ENCODE peak calls at places on chromosome 6, in eight cellular contexts. K is choroid plexus epithelial cell, V is psoas muscle, C is HFFc6, Y is endothelial cell, L is BE2C, A is lower lobe of right lung, P is keratinocyte. Q is an unnamed sample.

GRCh38 chr6:26157150-26157837 is 70.1 kb downstream of the HFE start:
- DNase-seq in K (no peak), V (peak), C (no peak), Y (peak), L (peak), A (peak), P (no peak), Q (peak)

GRCh38 chr6:134707342-134707982 is 242.4 kb downstream of the ALDH8A1 start:
- DNase-seq in K (peak), V (no peak), C (peak), Y (no peak), L (no peak), A (no peak), P (no peak), Q (no peak)

GRCh38 chr6:163159689-163160088 is 254.8 kb upstream of the QKI start:
- DNase-seq in K (no peak), V (no peak), C (no peak), Y (no peak), L (no peak), A (no peak), P (no peak), Q (no peak)

GRCh38 chr6:85261250-85261649 is 188.6 kb upstream of the NT5E start:
- DNase-seq in K (no peak), V (no peak), C (no peak), Y (no peak), L (no peak), A (no peak), P (no peak), Q (no peak)

GRCh38 chr6:44264154-44265002 is 973 bp downstream of the NFKBIE start:
- DNase-seq in K (no peak), V (peak), C (no peak), Y (peak), L (no peak), A (peak), P (no peak), Q (no peak)

GRCh38 chr6:109687271-109687721 is 3.7 kb downstream of the AK9 start:
- DNase-seq in K (peak), V (no peak), C (peak), Y (no peak), L (no peak), A (peak), P (peak), Q (no peak)

GRCh38 chr6:111731404-111732195 is 125.9 kb upstream of the TRAF3IP2 start:
- DNase-seq in K (peak), V (no peak), C (no peak), Y (no peak), L (no peak), A (no peak), P (no peak), Q (no peak)

GRCh38 chr6:56168601-56169000 is 78.8 kb downstream of the COL21A1 start:
- DNase-seq in K (no peak), V (no peak), C (peak), Y (no peak), L (no peak), A (no peak), P (no peak), Q (no peak)

GRCh38 chr6:34284563-34285545 is 36.0 kb upstream of the SMIM29 start:
- DNase-seq in K (peak), V (peak), C (peak), Y (no peak), L (no peak), A (peak), P (no peak), Q (no peak)

GRCh38 chr6:157246048-157246630 is 77.2 kb downstream of the TMEM242 start:
- DNase-seq in K (peak), V (peak), C (no peak), Y (no peak), L (no peak), A (no peak), P (no peak), Q (no peak)

GRCh38 chr6:90294614-90294988 is 2.0 kb downstream of the BACH2 start:
- DNase-seq in K (no peak), V (no peak), C (no peak), Y (no peak), L (no peak), A (no peak), P (no peak), Q (peak)

GRCh38 chr6:118524686-118525085 is 23.4 kb upstream of the PLN start:
- DNase-seq in K (no peak), V (no peak), C (no peak), Y (no peak), L (no peak), A (no peak), P (no peak), Q (no peak)

GRCh38 chr6:96907498-96907897 is 9.8 kb upstream of the NDUFAF4 start:
- DNase-seq in K (peak), V (no peak), C (peak), Y (no peak), L (no peak), A (no peak), P (no peak), Q (no peak)

GRCh38 chr6:104629826-104630225 is 229.9 kb downstream of the HACE1 start:
- DNase-seq in K (no peak), V (no peak), C (no peak), Y (no peak), L (no peak), A (no peak), P (no peak), Q (no peak)

GRCh38 chr6:157724960-157725741 is 97.9 kb upstream of the SNX9 start:
- DNase-seq in K (no peak), V (no peak), C (no peak), Y (no peak), L (no peak), A (no peak), P (no peak), Q (no peak)

GRCh38 chr6:76418657-76419217 is 346.3 kb upstream of the IMPG1 start:
- DNase-seq in K (peak), V (no peak), C (no peak), Y (no peak), L (no peak), A (no peak), P (no peak), Q (no peak)

GRCh38 chr6:13431861-13432465 is 55.4 kb downstream of the GFOD1 start:
- DNase-seq in K (peak), V (no peak), C (peak), Y (no peak), L (no peak), A (no peak), P (no peak), Q (no peak)

GRCh38 chr6:136439514-136440186 is 110.6 kb downstream of the MAP7 start:
- DNase-seq in K (no peak), V (no peak), C (no peak), Y (no peak), L (no peak), A (no peak), P (peak), Q (no peak)

GRCh38 chr6:56951049-56951816 is 3.7 kb upstream of the BEND6 start:
- DNase-seq in K (no peak), V (no peak), C (no peak), Y (no peak), L (no peak), A (no peak), P (no peak), Q (no peak)

GRCh38 chr6:163405412-163406309 is 8.9 kb upstream of the QKI start:
- DNase-seq in K (peak), V (peak), C (no peak), Y (no peak), L (peak), A (peak), P (no peak), Q (no peak)

GRCh38 chr6:81105998-81106397 is 646.5 kb downstream of the TENT5A start:
- DNase-seq in K (peak), V (no peak), C (no peak), Y (no peak), L (no peak), A (no peak), P (no peak), Q (no peak)

GRCh38 chr6:55957961-55958422 is 82.6 kb upstream of the BMP5 start:
- DNase-seq in K (no peak), V (no peak), C (peak), Y (no peak), L (no peak), A (no peak), P (no peak), Q (no peak)

DNA sequence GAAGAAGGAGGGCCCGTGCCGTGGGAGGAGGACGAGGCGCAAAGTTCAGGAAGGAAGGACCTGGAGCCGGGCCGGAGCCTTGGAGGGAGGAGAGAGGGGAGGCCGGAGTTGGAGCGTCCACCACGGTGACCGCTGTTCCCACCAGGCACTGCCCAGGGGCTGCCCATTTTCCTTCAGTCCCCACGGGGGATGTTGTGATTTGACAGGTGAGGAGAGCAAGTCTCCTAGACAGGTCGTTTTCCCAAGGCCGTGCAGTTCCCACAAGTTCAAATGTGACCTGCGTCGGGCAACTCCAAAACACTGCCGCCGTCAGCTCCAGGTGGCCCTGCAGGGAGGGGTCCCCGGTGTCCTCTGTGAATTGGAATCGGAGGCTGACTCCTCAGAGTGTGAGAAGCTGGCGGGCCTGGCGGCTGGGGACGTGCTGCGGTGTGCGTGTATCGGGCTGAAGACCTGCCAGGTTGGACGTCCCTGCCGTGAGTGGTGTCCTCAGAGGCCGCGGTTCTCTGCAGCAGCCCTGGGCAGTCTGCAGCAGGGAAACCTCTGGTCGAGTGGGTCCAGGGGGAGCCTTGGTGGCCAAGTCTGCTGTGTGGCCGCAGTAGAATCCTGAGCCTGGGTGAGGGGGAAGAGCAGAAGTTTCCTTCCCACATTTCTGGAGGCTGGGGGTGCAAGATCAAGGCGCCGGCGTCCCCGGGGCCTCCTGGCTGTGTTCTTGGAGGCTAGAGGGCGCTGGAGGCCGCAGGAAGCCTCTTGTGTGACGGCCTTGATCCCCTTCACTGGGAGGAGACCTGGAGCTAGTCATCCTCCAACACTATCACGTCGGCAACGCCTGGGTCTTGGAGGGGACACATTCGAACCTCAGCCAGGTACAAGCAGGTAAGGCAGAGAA is 115.0 kb upstream of the FRMD1 start:
- DNase-seq in K (no peak), V (no peak), C (no peak), Y (no peak), L (peak), A (no peak), P (no peak), Q (no peak)
- TF ChIP-seq CTCF in K (no peak), V (no peak), C (no peak), Y (no peak), L (peak), A (no peak), P (no peak), Q (no peak)

DNA sequence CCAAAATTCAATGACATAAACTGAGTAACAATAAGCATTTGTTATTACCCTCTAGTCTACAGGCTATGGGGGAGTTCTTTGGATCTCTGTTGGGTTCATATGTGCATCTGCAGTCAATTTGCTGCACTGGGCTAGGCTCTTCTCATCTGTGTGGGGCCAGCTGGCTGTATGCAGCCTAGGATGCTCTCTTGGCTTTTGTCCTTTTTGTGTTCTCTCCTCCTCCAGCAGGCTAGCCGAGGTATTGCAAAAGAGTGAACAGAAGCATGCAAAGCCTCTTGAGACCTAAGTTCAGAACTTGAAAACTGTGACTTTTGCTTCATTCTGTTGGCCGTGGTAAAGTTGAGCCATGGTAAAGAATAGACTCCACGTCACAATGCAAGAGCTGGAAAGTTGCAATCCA is 62.8 kb upstream of the FOXO3 start:
- DNase-seq in K (peak), V (no peak), C (peak), Y (peak), L (peak), A (no peak), P (no peak), Q (peak)
- TF ChIP-seq CTCF in K (peak), V (no peak), C (peak), Y (peak), L (peak), A (peak), P (peak), Q (peak)

DNA sequence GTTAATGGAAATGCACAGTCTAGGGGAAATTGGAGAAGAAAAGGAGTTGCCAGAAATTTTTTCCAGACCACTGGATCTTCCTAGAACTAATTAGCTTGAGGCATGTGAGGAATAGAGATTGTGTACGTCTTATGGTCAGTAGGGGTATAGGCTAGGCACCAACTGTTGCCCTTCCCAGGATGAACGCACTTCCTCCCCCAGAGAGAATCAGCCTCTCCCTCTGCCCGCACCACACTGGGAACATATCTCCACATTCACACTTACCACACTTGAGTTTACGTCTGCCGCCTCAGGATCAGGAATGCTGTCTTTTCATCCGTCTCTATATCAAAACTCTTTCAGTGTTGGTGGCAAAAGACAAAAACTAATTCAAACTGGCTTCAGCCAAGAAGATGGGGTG is 67.8 kb upstream of the E2F3 start:
- DNase-seq in K (no peak), V (no peak), C (no peak), Y (no peak), L (no peak), A (no peak), P (no peak), Q (no peak)
- TF ChIP-seq CTCF in K (no peak), V (no peak), C (no peak), Y (no peak), L (no peak), A (no peak), P (no peak), Q (no peak)

GRCh38 chr6:4940416-4940815 is 63.4 kb downstream of the RPP40 start:
- DNase-seq in K (peak), V (no peak), C (no peak), Y (no peak), L (no peak), A (no peak), P (no peak), Q (no peak)
- TF ChIP-seq CTCF in K (no peak), V (no peak), C (no peak), Y (no peak), L (no peak), A (no peak), P (no peak), Q (no peak)

GRCh38 chr6:30740993-30741784 is 1.3 kb downstream of the FLOT1 start:
- DNase-seq in K (peak), V (no peak), C (no peak), Y (no peak), L (no peak), A (no peak), P (no peak), Q (no peak)
- TF ChIP-seq CTCF in K (no peak), V (no peak), C (peak), Y (no peak), L (no peak), A (no peak), P (no peak), Q (no peak)